ENCODE peak calls at places on chromosomes 16 and 17, in ten cellular contexts. B is heart left ventricle, S is adrenal gland, R is K562, C is A549, I is suprapubic skin, J is body of pancreas, U is transverse colon, D is tibial nerve, Z is IMR-90. L is an unnamed sample.

GRCh38 chr16:75483222-75483621 is 12.0 kb downstream of the CHST6 start:
- DNase-seq in S (no peak), I (no peak), U (no peak), R (no peak), D (no peak), B (no peak), Z (peak), J (no peak), C (no peak), L (no peak)

GRCh38 chr17:3893003-3893719 is at the start of gene CAMKK1:
- DNase-seq in Z (peak), C (peak), S (peak), B (peak), J (peak), I (peak), R (peak), U (peak), D (peak), L (peak)

GRCh38 chr17:38421224-38421841 is 6.9 kb upstream of the ARHGAP23 start:
- DNase-seq in Z (peak), S (no peak), R (no peak), B (no peak), J (no peak), D (no peak), I (no peak), C (no peak), U (no peak), L (no peak)

GRCh38 chr16:88465387-88465983 is 12.4 kb downstream of the ZFPM1 start:
- DNase-seq in J (no peak), R (no peak), I (no peak), U (no peak), C (no peak), B (no peak), D (no peak), Z (no peak), S (no peak), L (no peak)

GRCh38 chr16:19168173-19169080 is at the start of gene SYT17:
- DNase-seq in D (no peak), S (peak), J (peak), Z (no peak), R (no peak), I (no peak), C (peak), U (peak), B (peak), L (peak)

GRCh38 chr16:2149630-2150417 is 1.4 kb downstream of the RAB26 start:
- DNase-seq in C (peak), J (peak), U (no peak), Z (no peak), D (no peak), S (no peak), I (peak), B (no peak), R (peak), L (no peak)

GRCh38 chr17:17612085-17613022 is 20.8 kb upstream of the PEMT start:
- DNase-seq in R (no peak), I (no peak), D (no peak), C (no peak), B (no peak), U (no peak), S (no peak), Z (no peak), J (no peak), L (no peak)

GRCh38 chr17:40298726-40299125 is 10.3 kb upstream of the RARA start:
- DNase-seq in C (no peak), Z (peak), S (no peak), U (no peak), B (no peak), D (no peak), I (no peak), J (no peak), R (no peak), L (no peak)

GRCh38 chr17:40068129-40068581 is 5.4 kb downstream of the THRA start:
- DNase-seq in B (no peak), I (no peak), R (no peak), J (no peak), C (no peak), D (no peak), U (no peak), S (no peak), Z (no peak), L (no peak)

GRCh38 chr17:50468120-50469004 is at the start of gene CHAD:
- DNase-seq in R (no peak), B (no peak), D (no peak), C (no peak), J (no peak), Z (no peak), S (no peak), U (no peak), I (no peak), L (no peak)

GRCh38 chr17:50467114-50467854 is 1.4 kb downstream of the CHAD start:
- DNase-seq in S (no peak), R (no peak), C (no peak), D (no peak), J (no peak), Z (no peak), I (no peak), B (no peak), U (no peak), L (no peak)

GRCh38 chr17:50466371-50467113 is 2.1 kb downstream of the CHAD start:
- DNase-seq in S (no peak), C (no peak), R (no peak), B (no peak), Z (no peak), D (no peak), J (no peak), I (no peak), U (peak), L (peak)

GRCh38 chr17:50469005-50469605 is 425 bp upstream of the CHAD start:
- DNase-seq in R (no peak), U (no peak), S (no peak), C (no peak), Z (no peak), I (no peak), B (no peak), D (no peak), J (no peak), L (no peak)

DNA sequence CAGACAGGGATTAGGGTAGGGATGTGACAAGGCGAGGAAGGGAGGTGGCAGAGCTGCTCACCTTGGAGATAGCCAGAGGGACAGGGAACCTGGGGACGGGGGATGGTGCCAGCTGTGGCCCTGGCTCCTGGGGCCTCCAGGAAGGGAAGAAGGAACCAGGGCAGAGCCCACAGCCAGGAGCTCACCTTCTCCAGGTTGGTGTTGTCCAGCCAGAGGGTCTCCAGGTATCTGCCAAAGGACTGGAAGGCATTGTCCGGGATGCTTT is 893 bp downstream of the CHAD start:
- DNase-seq in I (no peak), S (no peak), Z (no peak), J (no peak), R (no peak), D (no peak), B (no peak), U (no peak), C (no peak), L (no peak)
- TF ChIP-seq POLR2A in I (no peak), S (no peak), Z (no peak), J (no peak), R (no peak), D (no peak), B (no peak), U (no peak), C (no peak), L (no peak)

GRCh38 chr17:1574697-1575471 is 12.3 kb upstream of the PITPNA start:
- DNase-seq in I (no peak), C (no peak), Z (no peak), R (no peak), J (peak), D (no peak), S (no peak), B (no peak), U (no peak), L (no peak)
- H3K27ac ChIP-seq in I (peak), C (peak), Z (no peak), R (no peak), J (peak), D (peak), S (peak), B (peak), U (peak), L (peak)

GRCh38 chr17:80308672-80309517 is 48.2 kb downstream of the RNF213 start:
- DNase-seq in U (no peak), J (no peak), B (no peak), D (no peak), C (no peak), I (peak), S (no peak), R (no peak), Z (no peak), L (no peak)
- H3K4me3 ChIP-seq in U (no peak), J (no peak), B (no peak), D (no peak), C (no peak), I (no peak), S (no peak), R (no peak), Z (no peak), L (no peak)

DNA sequence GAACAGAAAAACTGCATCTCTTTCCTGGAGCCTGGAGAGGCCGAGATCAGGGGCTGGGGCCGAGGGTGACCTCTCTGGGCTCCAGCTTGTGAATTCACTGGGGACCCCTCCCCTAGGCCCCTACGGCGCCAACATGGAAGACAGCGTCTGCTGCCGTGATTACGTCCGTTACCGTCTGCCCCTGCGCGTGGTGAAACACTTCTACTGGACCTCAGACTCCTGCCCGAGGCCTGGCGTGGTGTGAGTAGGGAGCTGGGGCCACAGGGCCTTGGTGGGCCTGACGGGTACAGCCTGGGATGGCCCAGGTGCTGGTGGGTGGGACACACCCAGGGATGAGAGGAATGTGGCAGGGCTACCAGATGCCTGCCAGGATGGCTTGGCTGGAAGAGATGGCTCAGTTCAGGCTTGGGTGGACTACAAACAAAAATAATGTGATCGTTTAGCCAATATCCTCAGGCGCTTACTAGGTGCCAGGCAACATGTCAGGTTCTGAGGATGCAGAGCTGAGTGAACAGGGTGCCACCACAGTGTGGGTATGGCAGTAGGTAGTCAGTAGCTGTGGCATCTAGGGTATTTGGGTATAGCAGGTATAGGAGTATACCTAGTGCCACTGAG is 1.8 kb downstream of the CCL22 start:
- DNase-seq in I (no peak), R (no peak), B (no peak), C (no peak), U (no peak), Z (no peak), S (no peak), D (no peak), J (no peak), L (no peak)
- TF ChIP-seq POLR2A in I (no peak), R (no peak), B (no peak), C (no peak), U (no peak), Z (no peak), S (no peak), D (no peak), J (no peak), L (no peak)

DNA sequence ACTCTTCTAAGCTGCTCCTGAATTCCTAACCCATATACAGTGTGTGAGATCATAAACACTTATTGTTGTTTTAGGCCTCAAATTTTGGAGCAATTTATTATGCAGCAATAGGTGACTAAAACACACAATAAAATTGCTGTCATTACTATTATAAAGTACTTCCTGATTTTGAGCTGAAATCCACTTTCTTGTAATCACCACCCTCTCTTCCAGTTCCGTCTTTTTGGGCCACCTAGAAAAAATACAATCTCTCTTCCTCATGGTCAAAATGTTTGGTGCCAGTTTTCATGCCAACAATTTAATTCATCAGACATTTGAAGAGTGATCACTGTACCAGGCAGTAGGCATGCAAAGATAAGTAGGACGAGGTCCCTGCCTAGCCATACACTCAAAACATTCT is 43.3 kb upstream of the NF1 start:
- DNase-seq in I (no peak), R (no peak), Z (no peak), D (no peak), U (no peak), J (no peak), S (no peak), B (no peak), C (no peak), L (no peak)
- H3K27ac ChIP-seq in I (peak), R (no peak), Z (no peak), D (no peak), U (no peak), J (no peak), S (no peak), B (no peak), C (peak), L (no peak)

GRCh38 chr17:79928502-79929256 is 89.4 kb upstream of the CBX4 start:
- DNase-seq in C (no peak), R (no peak), S (no peak), Z (no peak), D (no peak), B (no peak), I (no peak), U (no peak), J (no peak), L (no peak)
- H3K4me3 ChIP-seq in C (no peak), R (no peak), S (no peak), Z (no peak), D (no peak), B (no peak), I (no peak), U (no peak), J (no peak), L (no peak)

DNA sequence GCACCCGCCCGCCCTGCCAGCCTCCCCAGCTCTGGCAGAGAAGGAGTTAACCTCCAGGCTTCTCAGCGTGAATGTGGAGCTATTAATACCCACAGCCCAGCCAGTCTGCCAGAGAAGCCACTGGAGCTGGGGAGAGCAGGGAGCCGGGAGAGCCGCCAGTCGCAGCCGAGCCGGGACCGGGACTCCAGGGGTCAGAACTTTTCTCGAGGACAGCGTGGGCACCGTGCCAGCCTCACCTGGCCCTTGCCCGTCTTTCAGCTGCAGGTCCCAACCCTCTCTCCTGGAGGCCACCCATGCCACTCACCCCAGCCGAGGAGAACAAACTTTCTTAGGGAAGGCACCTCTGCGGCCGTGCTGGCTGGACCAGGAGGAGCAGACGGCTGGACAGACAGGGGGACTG is 33.8 kb upstream of the SBK1 start:
- DNase-seq in B (peak), Z (peak), D (no peak), I (no peak), U (no peak), C (no peak), R (no peak), J (peak), S (peak), L (peak)
- TF ChIP-seq POLR2A in B (peak), Z (no peak), D (no peak), I (no peak), U (no peak), C (no peak), R (no peak), J (no peak), S (no peak), L (no peak)

GRCh38 chr16:70290949-70291519 is 1.7 kb upstream of the AARS1 start:
- DNase-seq in C (no peak), U (no peak), Z (peak), R (no peak), B (no peak), I (no peak), S (no peak), D (no peak), J (no peak), L (no peak)
- H3K27ac ChIP-seq in C (peak), U (no peak), Z (no peak), R (peak), B (no peak), I (no peak), S (no peak), D (no peak), J (no peak), L (no peak)

GRCh38 chr16:57226701-57227621 is 18.1 kb upstream of the ARL2BP start:
- DNase-seq in J (no peak), I (no peak), U (no peak), Z (no peak), B (no peak), S (peak), D (no peak), R (no peak), C (no peak), L (no peak)
- H3K4me3 ChIP-seq in J (no peak), I (no peak), U (no peak), Z (no peak), B (no peak), S (no peak), D (no peak), R (no peak), C (no peak), L (no peak)

DNA sequence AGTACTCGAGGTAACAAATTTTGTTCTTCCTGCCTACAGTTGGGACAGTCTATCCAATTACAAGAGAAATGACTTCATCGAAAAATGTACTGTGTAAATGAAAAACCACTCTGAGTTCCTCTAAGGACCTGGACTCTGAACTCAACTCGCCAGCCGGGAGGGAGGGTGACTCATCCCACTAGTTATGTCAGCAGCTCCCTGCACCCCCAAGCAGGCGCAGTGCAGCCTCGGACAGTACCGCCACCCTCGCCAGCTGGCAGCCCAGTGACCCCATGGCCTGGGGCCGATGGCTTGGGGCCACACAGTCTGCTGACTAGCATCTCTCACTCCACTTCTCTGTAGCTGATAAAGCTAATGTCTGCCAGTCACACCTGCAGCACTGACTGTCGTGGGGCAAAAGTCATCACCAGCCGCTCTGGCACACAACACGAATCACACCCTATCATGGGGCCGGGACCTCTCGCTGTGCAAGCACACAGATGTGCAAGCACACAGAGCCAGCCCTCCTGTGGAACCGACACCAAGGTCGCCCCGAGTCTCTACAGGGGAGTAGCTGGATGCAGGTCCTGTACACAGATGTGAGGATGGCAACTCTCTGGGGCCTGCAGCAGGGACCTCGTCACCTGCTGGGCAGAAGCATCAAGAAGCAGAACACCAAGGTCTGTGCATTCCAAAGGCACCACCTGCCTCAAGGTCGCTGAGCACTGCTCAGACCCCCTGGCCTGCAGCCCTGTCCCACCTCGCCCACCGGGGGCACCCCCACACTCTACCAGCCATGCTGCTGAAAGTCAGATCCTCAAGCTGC is 5.7 kb downstream of the CSNK1D start:
- DNase-seq in D (peak), I (peak), S (peak), Z (peak), C (peak), J (peak), B (peak), U (peak), R (peak), L (peak)
- TF ChIP-seq POLR2A in D (no peak), I (no peak), S (peak), Z (no peak), C (no peak), J (no peak), B (no peak), U (peak), R (no peak), L (no peak)

L was measured in stomach.